ENCODE peak calls at places on chromosomes 4 and X, in nine cellular contexts. Y, T, X, J, F, C, G, K and I are unnamed samples.

GRCh38 chr4:153748378-153748777 is 11.4 kb downstream of the RNF175 start:
- DNase-seq in C (no peak), F (peak; percentile 73), K (no peak), J (no peak), Y (no peak), T (peak; percentile 80), X (peak; percentile 87), G (peak; percentile 80), I (peak; percentile 31)

GRCh38 chr4:22237155-22237751 is 278.6 kb downstream of the ADGRA3 start:
- DNase-seq in X (no peak), C (peak; percentile 15), T (peak; percentile 17), J (peak; percentile 68), F (peak; percentile 25), K (no peak), Y (no peak), G (no peak), I (no peak)

GRCh38 chr4:189202869-189203271 is 737.8 kb upstream of the FRG1 start:
- DNase-seq in T (peak; percentile 34), X (peak; percentile 73), Y (no peak), F (no peak), C (no peak), J (no peak), G (peak; percentile 33), K (no peak), I (peak; percentile 8)

GRCh38 chr4:7323872-7324650 is 110.7 kb downstream of the PSAPL1 start:
- DNase-seq in J (peak; percentile 96), F (no peak), G (no peak), T (no peak), X (no peak), C (peak; percentile 7), K (no peak), Y (no peak), I (no peak)

GRCh38 chrX:40093586-40093985 is 4.2 kb downstream of the BCOR start:
- DNase-seq in K (no peak), T (no peak), X (no peak), G (no peak), F (no peak), J (no peak), Y (no peak), C (no peak), I (no peak)

GRCh38 chrX:8607326-8607725 is 124.6 kb downstream of the ANOS1 start:
- DNase-seq in J (no peak), Y (no peak), X (peak; percentile 28), T (peak; percentile 67), C (no peak), K (no peak), F (no peak), G (peak; percentile 69), I (no peak)

GRCh38 chr4:26782830-26783202 is 77.8 kb upstream of the STIM2 start:
- DNase-seq in Y (no peak), G (no peak), T (no peak), F (peak; percentile 21), C (no peak), K (no peak), X (no peak), J (no peak), I (no peak)

GRCh38 chrX:2967998-2968909 is 38.1 kb upstream of the ARSH start:
- DNase-seq in J (no peak), C (no peak), F (peak; percentile 43), Y (peak; percentile 9), X (peak; percentile 78), T (peak; percentile 62), G (peak; percentile 79), K (no peak), I (no peak)

GRCh38 chr4:149280886-149281285 is 534.8 kb downstream of the IQCM start:
- DNase-seq in J (no peak), F (no peak), K (no peak), Y (no peak), X (no peak), G (peak; percentile 15), C (no peak), T (no peak), I (no peak)

GRCh38 chrX:39982927-39983326 is 114.8 kb downstream of the BCOR start:
- DNase-seq in X (no peak), G (no peak), Y (no peak), K (no peak), T (no peak), F (no peak), C (no peak), J (no peak), I (no peak)

GRCh38 chr4:142480244-142480643 is 365.9 kb downstream of the INPP4B start:
- DNase-seq in K (no peak), G (peak; percentile 30), C (no peak), J (no peak), Y (no peak), T (peak; percentile 11), F (peak; percentile 12), X (peak; percentile 74), I (no peak)

GRCh38 chrX:155216940-155217450 is 735 bp downstream of the VBP1 start:
- DNase-seq in F (peak; percentile 48), K (no peak), Y (no peak), T (no peak), G (no peak), J (no peak), X (no peak), C (no peak), I (no peak)

GRCh38 chr4:4480685-4481393 is 61.0 kb downstream of the STX18 start:
- DNase-seq in K (no peak), J (no peak), F (peak; percentile 51), G (peak; percentile 56), X (no peak), C (no peak), T (no peak), Y (no peak), I (no peak)

GRCh38 chrX:112211459-112211858 is 128.9 kb upstream of the TRPC5 start:
- DNase-seq in F (no peak), Y (no peak), X (no peak), J (no peak), T (no peak), G (peak; percentile 13), C (no peak), K (no peak), I (no peak)

GRCh38 chrX:101117701-101118100 is 19.7 kb downstream of the CENPI start:
- DNase-seq in J (no peak), K (no peak), G (peak; percentile 20), F (peak; percentile 67), T (peak; percentile 17), Y (no peak), X (no peak), C (no peak), I (no peak)

GRCh38 chr4:33715996-33716395 is 2528.3 kb downstream of the ARAP2 start:
- DNase-seq in C (no peak), Y (no peak), F (peak; percentile 76), G (peak; percentile 91), X (peak; percentile 19), J (no peak), K (no peak), T (peak; percentile 94), I (peak; percentile 88)

GRCh38 chrX:74492720-74493201 is 71.5 kb downstream of the SLC16A2 start:
- DNase-seq in Y (no peak), X (no peak), F (no peak), G (no peak), C (no peak), K (no peak), T (peak; percentile 13), J (peak; percentile 41), I (no peak)

DNA sequence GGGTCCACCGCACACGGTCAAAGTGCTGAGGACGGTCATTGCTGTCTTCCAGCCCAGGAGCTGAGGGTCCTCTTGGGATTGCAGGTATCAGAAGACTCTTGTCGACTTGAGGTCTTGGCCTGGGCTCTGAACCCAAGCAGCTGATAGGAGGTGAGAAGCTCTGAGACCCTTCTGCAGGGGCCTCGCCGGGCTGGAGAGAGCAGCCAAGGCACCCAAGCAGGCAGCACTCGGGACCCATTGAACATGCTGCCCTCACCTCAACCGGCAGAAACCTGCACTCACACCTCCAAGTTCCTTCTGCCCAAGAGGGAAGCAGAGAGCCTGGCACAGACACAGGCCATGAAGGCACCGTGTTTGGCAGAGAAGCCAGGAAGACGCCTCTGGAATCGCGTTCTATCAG is 34.1 kb downstream of the PDHA1 start:
- DNase-seq in C (no peak), Y (no peak), F (no peak), T (no peak), J (no peak), G (no peak), K (no peak), X (no peak), I (no peak)
- H3K4me3 ChIP-seq in C (no peak overlapping the region), Y (no peak overlapping the region), F (no peak overlapping the region), T (no peak overlapping the region), J (no peak overlapping the region), G (no peak overlapping the region), K (no peak overlapping the region), X (no peak overlapping the region), I (no peak overlapping the region)

DNA sequence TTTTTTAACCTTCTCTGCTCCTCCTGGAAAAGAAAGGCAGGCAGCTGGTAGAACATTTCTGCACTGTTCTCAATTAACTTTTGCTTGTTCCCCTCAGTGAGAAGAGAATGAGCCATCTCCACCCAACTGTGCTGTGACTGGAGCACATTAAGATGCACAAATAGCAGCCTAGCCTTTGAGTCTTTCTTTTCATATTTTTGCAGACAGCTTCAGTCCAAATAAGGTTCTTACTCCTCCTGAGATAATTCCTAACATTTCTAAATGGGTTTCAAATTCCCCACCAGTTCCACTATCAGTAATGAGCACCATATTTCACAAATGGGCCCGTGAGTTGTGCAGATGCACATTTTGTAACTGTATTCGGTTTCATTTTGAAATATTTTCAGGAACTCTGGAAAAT is 118.6 kb downstream of the SPCS3 start:
- DNase-seq in G (no peak), Y (no peak), K (no peak), X (no peak), T (no peak), F (no peak), C (no peak), J (no peak), I (peak; percentile 45)
- H3K4me3 ChIP-seq in G (no peak overlapping the region), Y (no peak overlapping the region), K (no peak overlapping the region), X (no peak overlapping the region), T (no peak overlapping the region), F (no peak overlapping the region), C (no peak overlapping the region), J (no peak overlapping the region), I (no peak overlapping the region)

DNA sequence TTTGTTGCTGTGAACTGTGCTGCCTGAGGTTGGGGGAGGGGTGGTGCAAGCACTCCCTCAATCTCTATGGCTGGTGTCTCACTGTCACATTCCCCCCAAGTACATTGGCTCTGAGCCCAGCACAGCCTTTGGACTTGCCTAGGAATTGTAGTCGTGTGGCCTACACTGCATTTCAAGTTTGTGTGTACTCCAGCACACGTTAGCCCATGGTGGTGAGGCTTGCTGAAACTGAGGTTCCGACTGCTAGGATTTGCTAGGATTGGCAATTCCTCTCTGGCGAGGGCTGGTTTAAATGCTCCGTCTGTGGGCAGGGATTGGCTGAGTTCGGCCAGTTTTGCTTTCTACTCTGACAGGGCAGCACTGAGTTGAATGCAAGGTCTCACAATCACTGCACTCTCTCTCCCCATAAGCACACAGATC is 121.7 kb upstream of the CXXC4 start:
- DNase-seq in K (no peak), Y (peak; percentile 78), J (no peak), T (peak; percentile 23), G (peak; percentile 5), F (no peak), C (no peak), X (no peak), I (no peak)
- H3K4me3 ChIP-seq in K (no peak overlapping the region), Y (no peak overlapping the region), J (no peak overlapping the region), T (no peak overlapping the region), G (no peak overlapping the region), F (no peak overlapping the region), C (no peak overlapping the region), X (no peak overlapping the region), I (no peak overlapping the region)

DNA sequence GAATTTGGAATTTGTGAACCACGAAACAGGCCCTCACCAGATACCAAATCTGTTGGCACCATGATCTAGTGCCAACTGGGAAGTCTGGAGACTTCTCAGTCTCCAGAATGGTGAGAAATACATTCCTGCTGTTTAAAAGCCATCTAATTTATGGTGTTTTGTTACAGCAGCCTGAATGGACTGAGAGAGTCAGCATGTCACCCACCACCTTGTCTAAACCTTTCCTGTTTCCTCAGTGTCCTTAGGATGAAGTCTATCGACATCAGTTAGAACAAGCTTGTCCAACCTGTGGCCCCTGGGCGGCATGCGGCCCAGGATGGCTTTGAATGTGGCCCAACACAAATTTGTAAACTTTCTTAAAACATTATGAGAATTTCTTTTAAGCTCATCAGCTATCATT is 42.1 kb downstream of the FREM3 start:
- DNase-seq in Y (no peak), C (no peak), X (no peak), G (no peak), F (no peak), K (no peak), J (no peak), T (no peak), I (no peak)
- H3K4me3 ChIP-seq in Y (no peak overlapping the region), C (no peak overlapping the region), X (no peak overlapping the region), G (no peak overlapping the region), F (no peak overlapping the region), K (no peak overlapping the region), J (no peak overlapping the region), T (no peak overlapping the region), I (no peak overlapping the region)